ENCODE peak calls at places on chromosomes 1 and 21, in seven cellular contexts. N is mammary epithelial cell; D is KBM-7; K is activated CD4-positive, alpha-beta T cell treated with anti-CD3 and anti-CD28 coated beads, Interleukin-2, amount 10 ng/mL, durations not matched to agents 7 days and 5 days; P is RWPE1; B is AG08395; A is lower lobe of right lung. O is an unnamed sample.

GRCh38 chr1:228154685-228155571 is 5.2 kb downstream of the GJC2 start:
- DNase-seq in N (peak; percentile 44), D (no peak), K (no peak), P (no peak), B (no peak), A (peak; percentile 49), O (no peak)

GRCh38 chr1:6805004-6805416 is 19.8 kb downstream of the CAMTA1 start:
- DNase-seq in N (no peak), D (no peak), K (no peak), P (no peak), B (no peak), A (no peak), O (no peak)

GRCh38 chr1:171901245-171901644 is 59.9 kb downstream of the DNM3 start:
- DNase-seq in N (no peak), D (no peak), K (no peak), P (no peak), B (no peak), A (no peak), O (no peak)

GRCh38 chr1:8170059-8170835 is 144.1 kb upstream of the ERRFI1 start:
- DNase-seq in N (no peak), D (no peak), K (no peak), P (no peak), B (no peak), A (no peak), O (no peak)

GRCh38 chr1:8925406-8925805 is 20.3 kb upstream of the CA6 start:
- DNase-seq in N (no peak), D (peak; percentile 49), K (no peak), P (no peak), B (no peak), A (no peak), O (no peak)

GRCh38 chr1:205913451-205914204 is 29.6 kb downstream of the SLC26A9 start:
- DNase-seq in N (no peak), D (no peak), K (no peak), P (no peak), B (peak; percentile 20), A (peak; percentile 79), O (no peak)

GRCh38 chr1:99456536-99456935 is 189.4 kb upstream of the PALMD start:
- DNase-seq in N (peak; percentile 19), D (no peak), K (no peak), P (no peak), B (no peak), A (no peak), O (no peak)

GRCh38 chr1:157073944-157074685 is 25.5 kb downstream of the ETV3L start:
- DNase-seq in N (peak; percentile 54), D (peak; percentile 76), K (peak; percentile 40), P (no peak), B (peak; percentile 75), A (peak; percentile 82), O (peak; percentile 67)

GRCh38 chr1:240468616-240469015 is 143.3 kb downstream of the GREM2 start:
- DNase-seq in N (no peak), D (no peak), K (no peak), P (no peak), B (peak; percentile 28), A (no peak), O (no peak)

GRCh38 chr1:42260376-42261078 is 74.5 kb downstream of the FOXJ3 start:
- DNase-seq in N (no peak), D (no peak), K (no peak), P (no peak), B (no peak), A (no peak), O (no peak)

GRCh38 chr1:9842073-9842711 is 18.4 kb upstream of the CLSTN1 start:
- DNase-seq in N (no peak), D (no peak), K (no peak), P (no peak), B (no peak), A (peak; percentile 32), O (no peak)

GRCh38 chr1:240086726-240087125 is 5.0 kb upstream of the FMN2 start:
- DNase-seq in N (no peak), D (no peak), K (no peak), P (no peak), B (peak; percentile 58), A (no peak), O (no peak)

GRCh38 chr1:11981378-11982009 is 1.2 kb downstream of the MFN2 start:
- DNase-seq in N (peak; percentile 97), D (no peak), K (no peak), P (peak; percentile 91), B (no peak), A (no peak), O (no peak)

GRCh38 chr1:81472387-81472786 is 328.3 kb upstream of the ADGRL2 start:
- DNase-seq in N (no peak), D (no peak), K (no peak), P (no peak), B (no peak), A (no peak), O (no peak)

GRCh38 chr1:54409156-54410142 is 3.3 kb upstream of the SSBP3 start:
- DNase-seq in N (peak; percentile 45), D (no peak), K (peak; percentile 60), P (no peak), B (no peak), A (no peak), O (no peak)

GRCh38 chr1:155124503-155125463 is 2.9 kb upstream of the EFNA1 start:
- DNase-seq in N (peak; percentile 85), D (no peak), K (no peak), P (peak; percentile 79), B (no peak), A (peak; percentile 53), O (no peak)

GRCh38 chr21:32248616-32249550 is 30.0 kb downstream of the MIS18A start:
- DNase-seq in N (no peak), D (no peak), K (no peak), P (no peak), B (no peak), A (no peak), O (peak; percentile 63)

GRCh38 chr1:200740291-200741212 is 1.9 kb downstream of the CAMSAP2 start:
- DNase-seq in N (no peak), D (no peak), K (no peak), P (no peak), B (no peak), A (no peak), O (no peak)

GRCh38 chr1:7785108-7785507 is 1.0 kb downstream of the PER3 start:
- DNase-seq in N (no peak), D (no peak), K (no peak), P (no peak), B (no peak), A (no peak), O (no peak)

GRCh38 chr21:17802568-17802967 is 16.6 kb downstream of the C21orf91 start:
- DNase-seq in N (peak; percentile 48), D (no peak), K (no peak), P (peak; percentile 9), B (peak; percentile 34), A (no peak), O (no peak)

GRCh38 chr1:18719786-18720436 is 89.3 kb downstream of the PAX7 start:
- DNase-seq in N (no peak), D (no peak), K (no peak), P (no peak), B (no peak), A (no peak), O (no peak)

GRCh38 chr1:29515188-29515955 is 279.1 kb downstream of the PTPRU start:
- DNase-seq in N (no peak), D (no peak), K (no peak), P (no peak), B (no peak), A (no peak), O (no peak)

GRCh38 chr1:210709694-210710093 is 381.0 kb downstream of the HHAT start:
- DNase-seq in N (peak; percentile 19), D (no peak), K (no peak), P (no peak), B (no peak), A (no peak), O (no peak)

GRCh38 chr1:177164380-177165068 is at the start of gene ASTN1:
- DNase-seq in N (no peak), D (no peak), K (no peak), P (no peak), B (peak; percentile 7), A (no peak), O (no peak)

GRCh38 chr21:37845535-37845934 is 70.7 kb downstream of the KCNJ6 start:
- DNase-seq in N (no peak), D (no peak), K (no peak), P (no peak), B (no peak), A (no peak), O (peak; percentile 69)

GRCh38 chr1:23732363-23733224 is 10.7 kb upstream of the ELOA start:
- DNase-seq in N (peak; percentile 37), D (no peak), K (no peak), P (peak; percentile 23), B (peak; percentile 49), A (no peak), O (no peak)

GRCh38 chr1:156590326-156591180 is 1.0 kb upstream of the NAXE start:
- DNase-seq in N (no peak), D (no peak), K (no peak), P (no peak), B (no peak), A (no peak), O (no peak)

GRCh38 chr1:183461350-183461749 is 10.9 kb upstream of the SMG7 start:
- DNase-seq in N (peak; percentile 60), D (peak; percentile 75), K (no peak), P (peak; percentile 53), B (no peak), A (no peak), O (no peak)

GRCh38 chr1:41898191-41898713 is 20.5 kb downstream of the HIVEP3 start:
- DNase-seq in N (no peak), D (peak; percentile 43), K (peak; percentile 95), P (no peak), B (peak; percentile 37), A (no peak), O (no peak)

GRCh38 chr1:242824435-242824834 is 299.9 kb upstream of the PLD5 start:
- DNase-seq in N (peak; percentile 76), D (no peak), K (no peak), P (peak; percentile 50), B (peak; percentile 5), A (no peak), O (no peak)

GRCh38 chr1:236394016-236394481 is at the start of gene EDARADD:
- DNase-seq in N (peak; percentile 75), D (peak; percentile 68), K (no peak), P (no peak), B (no peak), A (no peak), O (no peak)

GRCh38 chr1:156436319-156437043 is 64.1 kb downstream of the MEF2D start:
- DNase-seq in N (no peak), D (no peak), K (no peak), P (no peak), B (no peak), A (no peak), O (no peak)

GRCh38 chr21:15729346-15729673 is 472 bp upstream of the USP25 start:
- DNase-seq in N (no peak), D (no peak), K (no peak), P (no peak), B (no peak), A (no peak), O (no peak)

GRCh38 chr1:21189906-21190500 is 13.3 kb upstream of the EIF4G3 start:
- DNase-seq in N (no peak), D (no peak), K (no peak), P (no peak), B (no peak), A (no peak), O (no peak)

GRCh38 chr1:30981172-30981571 is 72.6 kb upstream of the SDC3 start:
- DNase-seq in N (no peak), D (no peak), K (no peak), P (no peak), B (no peak), A (no peak), O (no peak)

GRCh38 chr1:44417351-44418021 is 12.4 kb downstream of the RNF220 start:
- DNase-seq in N (no peak), D (no peak), K (no peak), P (no peak), B (peak; percentile 37), A (peak; percentile 66), O (peak; percentile 71)

GRCh38 chr1:34199927-34200326 is 23.2 kb downstream of the C1orf94 start:
- DNase-seq in N (peak; percentile 37), D (no peak), K (no peak), P (peak; percentile 76), B (peak; percentile 63), A (no peak), O (no peak)